ENCODE peak calls at places on chromosomes 2 and 18, in seven cellular contexts. I is CD4-positive, alpha-beta T cell; C is CD8-positive, alpha-beta T cell; U is OCI-LY7; J is Peyer's patch; L is adrenal gland; P is dorsolateral prefrontal cortex. N is an unnamed sample.

GRCh38 chr18:44696892-44697291 is 16.2 kb downstream of the SETBP1 start:
- DNase-seq in I (no peak), C (no peak), U (no peak), J (no peak), L (no peak), P (no peak), N (peak; percentile 44)

GRCh38 chr2:110770308-110770695 is 37.9 kb downstream of the ACOXL start:
- DNase-seq in I (no peak), C (no peak), U (no peak), J (no peak), L (no peak), P (peak; percentile 18), N (no peak)

GRCh38 chr2:240956935-240957655 is 41.3 kb upstream of the SNED1 start:
- DNase-seq in I (no peak), C (no peak), U (no peak), J (peak; percentile 39), L (peak; percentile 11), P (peak; percentile 2), N (no peak)

GRCh38 chr18:12278765-12279682 is 24.9 kb downstream of the CIDEA start:
- DNase-seq in I (no peak), C (no peak), U (no peak), J (no peak), L (peak; percentile 56), P (peak; percentile 35), N (peak; percentile 99)

GRCh38 chr2:119486886-119487285 is 37.4 kb downstream of the SCTR start:
- DNase-seq in I (no peak), C (no peak), U (no peak), J (no peak), L (no peak), P (no peak), N (peak; percentile 56)

GRCh38 chr18:28175047-28175929 is 1.6 kb downstream of the CDH2 start:
- DNase-seq in I (no peak), C (no peak), U (no peak), J (no peak), L (peak; percentile 53), P (no peak), N (peak; percentile 91)

GRCh38 chr2:112582314-112582746 is 2.1 kb upstream of the CHCHD5 start:
- DNase-seq in I (no peak), C (peak; percentile 28), U (peak; percentile 79), J (no peak), L (peak; percentile 46), P (no peak), N (peak; percentile 80)

GRCh38 chr2:95372216-95372829 is 30.2 kb upstream of the FAHD2A start:
- DNase-seq in I (no peak), C (no peak), U (no peak), J (no peak), L (peak; percentile 8), P (no peak), N (no peak)

GRCh38 chr2:47190188-47190818 is 35.2 kb upstream of the STPG4 start:
- DNase-seq in I (no peak), C (no peak), U (no peak), J (no peak), L (no peak), P (no peak), N (no peak)

GRCh38 chr2:10036095-10036879 is 7.1 kb upstream of the KLF11 start:
- DNase-seq in I (no peak), C (peak; percentile 43), U (peak; percentile 13), J (no peak), L (peak; percentile 94), P (peak; percentile 82), N (no peak)

GRCh38 chr18:57241869-57242268 is 95.0 kb downstream of the BOD1L2 start:
- DNase-seq in I (no peak), C (no peak), U (no peak), J (no peak), L (no peak), P (no peak), N (no peak)

GRCh38 chr2:102268529-102269524 is 42.5 kb upstream of the IL1RL1 start:
- DNase-seq in I (no peak), C (no peak), U (no peak), J (no peak), L (no peak), P (no peak), N (peak; percentile 94)

GRCh38 chr2:131034122-131035051 is 58.9 kb downstream of the FAM168B start:
- DNase-seq in I (no peak), C (peak; percentile 26), U (no peak), J (no peak), L (peak; percentile 18), P (peak; percentile 36), N (peak; percentile 48)

GRCh38 chr2:237171895-237172294 is 86.2 kb downstream of the COPS8 start:
- DNase-seq in I (no peak), C (no peak), U (no peak), J (no peak), L (no peak), P (no peak), N (no peak)

GRCh38 chr2:75729861-75730260 is 19.1 kb upstream of the GCFC2 start:
- DNase-seq in I (no peak), C (no peak), U (no peak), J (no peak), L (no peak), P (no peak), N (peak; percentile 23)
- TF ChIP-seq CTCF in I (no peak), C (no peak), U (peak; percentile 65), J (peak; percentile 33), L (peak; percentile 7), P (peak; percentile 42), N (peak; percentile 35)

GRCh38 chr18:47926101-47926850 is 4.2 kb downstream of the SMAD2 start:
- DNase-seq in I (no peak), C (no peak), U (no peak), J (no peak), L (no peak), P (no peak), N (peak; percentile 19)
- H3K27ac ChIP-seq in I (no peak overlapping the region), C (no peak overlapping the region), U (no peak overlapping the region), J (no peak overlapping the region), L (peak overlapping the region; percentile 3), P (no peak overlapping the region), N (peak overlapping the region; percentile 48)

DNA sequence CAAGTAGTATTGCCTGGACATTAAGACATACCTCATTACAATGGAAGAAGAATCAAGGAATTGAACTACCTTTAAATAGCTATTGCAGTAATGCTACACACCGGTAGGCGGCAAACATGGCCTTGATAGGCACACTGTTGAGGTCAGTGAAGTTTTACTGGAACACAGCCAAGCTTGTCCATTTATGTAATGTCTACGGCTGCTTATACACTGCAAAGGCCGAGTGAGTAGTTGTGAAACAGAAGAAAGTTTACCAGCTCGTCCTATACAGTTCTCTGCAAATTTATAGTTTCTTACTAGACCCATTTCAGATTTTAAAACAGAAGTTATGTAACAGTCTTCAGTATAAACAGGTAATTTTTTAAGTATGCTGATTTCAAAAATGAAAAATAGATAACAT is 38.8 kb downstream of the PPP4R1 start:
- DNase-seq in I (no peak), C (peak; percentile 14), U (peak; percentile 69), J (peak; percentile 59), L (peak; percentile 85), P (peak; percentile 65), N (peak; percentile 98)
- TF ChIP-seq CTCF in I (peak; percentile 44), C (peak; percentile 29), U (peak; percentile 88), J (peak; percentile 98), L (peak; percentile 88), P (peak; percentile 86), N (peak; percentile 90)

DNA sequence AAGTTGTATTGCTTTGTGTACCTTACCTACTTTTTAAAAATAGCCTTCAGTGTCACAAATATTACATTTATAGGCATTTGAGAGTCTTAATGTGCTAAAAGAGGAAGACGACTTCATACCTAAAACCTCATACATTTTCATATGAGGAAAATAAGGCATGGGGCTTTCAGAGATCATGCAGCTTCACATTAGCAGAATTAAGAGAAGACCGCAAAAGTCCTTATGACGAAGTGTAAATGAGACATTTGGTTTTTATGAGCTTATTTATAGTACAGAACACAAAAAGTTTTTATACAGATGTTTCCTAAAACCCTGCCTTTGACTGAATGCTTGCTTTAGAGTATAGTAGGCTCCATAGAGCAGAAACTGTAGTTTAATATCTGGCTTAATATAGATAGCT is 10.1 kb upstream of the CCDC138 start:
- DNase-seq in I (no peak), C (no peak), U (peak; percentile 26), J (no peak), L (no peak), P (no peak), N (no peak)
- H3K27ac ChIP-seq in I (no peak overlapping the region), C (no peak overlapping the region), U (peak overlapping the region; percentile 63), J (no peak overlapping the region), L (no peak overlapping the region), P (no peak overlapping the region), N (no peak overlapping the region)

GRCh38 chr2:191014653-191015020 is 666 bp upstream of the STAT1 start:
- DNase-seq in I (no peak), C (no peak), U (no peak), J (no peak), L (no peak), P (no peak), N (no peak)

GRCh38 chr2:191015229-191015628 is 1.3 kb upstream of the STAT1 start:
- DNase-seq in I (no peak), C (no peak), U (no peak), J (no peak), L (no peak), P (no peak), N (no peak)

GRCh38 chr2:191013617-191013875 is 425 bp downstream of the STAT1 start:
- DNase-seq in I (no peak), C (no peak), U (peak; percentile 19), J (no peak), L (peak; percentile 29), P (peak; percentile 11), N (no peak)

GRCh38 chr2:191012845-191013616 is 940 bp downstream of the STAT1 start:
- DNase-seq in I (no peak), C (no peak), U (no peak), J (no peak), L (no peak), P (no peak), N (no peak)

GRCh38 chr2:191013876-191014652 is at the start of gene STAT1:
- DNase-seq in I (peak; percentile 99), C (peak; percentile 95), U (peak; percentile 92), J (peak; percentile 96), L (peak; percentile 92), P (peak; percentile 90), N (peak; percentile 94)
- TF ChIP-seq CTCF in I (no peak), C (no peak), U (no peak), J (peak; percentile 45), L (peak; percentile 52), P (no peak), N (no peak)

GRCh38 chr2:77387324-77387723 is 134.9 kb downstream of the LRRTM4 start:
- DNase-seq in I (no peak), C (no peak), U (no peak), J (no peak), L (no peak), P (no peak), N (peak; percentile 11)
- H3K27ac ChIP-seq in I (no peak overlapping the region), C (no peak overlapping the region), U (no peak overlapping the region), J (no peak overlapping the region), L (no peak overlapping the region), P (no peak overlapping the region), N (peak overlapping the region; percentile 37)

N was measured in cardiac muscle cell.